ENCODE peak calls at places on chromosome 14, in ten cellular contexts. Q, C, O, N, A, F, X, P, H and J are unnamed samples.

GRCh38 chr14:53858344-53858682 is 98.3 kb downstream of the BMP4 start:
- DNase-seq in Q (no peak), C (no peak), O (no peak), N (no peak), A (no peak), F (no peak), X (no peak), P (no peak), H (no peak), J (no peak)

GRCh38 chr14:71063351-71063750 is 156.1 kb downstream of the PCNX1 start:
- DNase-seq in Q (no peak), C (no peak), O (no peak), N (no peak), A (no peak), F (no peak), X (no peak), P (no peak), H (no peak), J (no peak)

GRCh38 chr14:106491851-106492250 is 965.5 kb downstream of the TMEM121 start:
- DNase-seq in Q (no peak), C (no peak), O (no peak), N (no peak), A (no peak), F (no peak), X (no peak), P (no peak), H (no peak), J (no peak)

GRCh38 chr14:62003701-62004100 is 241.5 kb downstream of the SNAPC1 start:
- DNase-seq in Q (no peak), C (no peak), O (no peak), N (no peak), A (no peak), F (no peak), X (no peak), P (no peak), H (no peak), J (no peak)

GRCh38 chr14:72550513-72550912 is 343.4 kb downstream of the DPF3 start:
- DNase-seq in Q (no peak), C (no peak), O (no peak), N (no peak), A (no peak), F (no peak), X (no peak), P (no peak), H (no peak), J (no peak)

GRCh38 chr14:93538411-93538810 is 107.7 kb downstream of the UNC79 start:
- DNase-seq in Q (no peak), C (no peak), O (no peak), N (no peak), A (no peak), F (peak; percentile 50), X (no peak), P (no peak), H (no peak), J (no peak)

GRCh38 chr14:61510736-61511557 is 184.4 kb upstream of the HIF1A start:
- DNase-seq in Q (no peak), C (no peak), O (no peak), N (no peak), A (no peak), F (no peak), X (no peak), P (no peak), H (no peak), J (no peak)

GRCh38 chr14:37602605-37603453 is 7.4 kb downstream of the TTC6 start:
- DNase-seq in Q (no peak), C (no peak), O (no peak), N (no peak), A (no peak), F (no peak), X (no peak), P (no peak), H (no peak), J (peak; percentile 28)

GRCh38 chr14:99203080-99203479 is 68.9 kb downstream of the BCL11B start:
- DNase-seq in Q (no peak), C (no peak), O (no peak), N (no peak), A (no peak), F (no peak), X (no peak), P (no peak), H (no peak), J (no peak)

DNA sequence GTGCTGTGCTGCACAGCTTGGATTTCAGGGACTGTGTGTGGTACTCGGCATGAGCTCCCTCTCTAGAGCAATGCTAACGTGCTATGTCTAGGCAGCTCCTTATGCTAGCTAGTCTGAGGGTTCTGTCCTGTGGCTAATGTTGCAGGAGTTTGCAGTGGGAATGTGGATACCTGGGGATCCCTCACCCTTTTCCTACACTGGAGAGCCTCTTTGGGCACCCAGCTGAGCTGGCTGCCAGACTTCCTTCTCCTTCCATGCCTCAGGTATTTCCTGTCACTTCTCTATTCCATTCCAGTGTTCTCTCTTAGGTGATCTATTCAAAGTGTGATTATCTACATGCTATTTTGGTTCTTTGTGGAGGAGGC is 64.9 kb downstream of the FBXO33 start:
- DNase-seq in Q (no peak), C (no peak), O (no peak), N (no peak), A (no peak), F (peak; percentile 40), X (no peak), P (no peak), H (no peak), J (no peak)
- H3K27ac ChIP-seq in Q (no peak overlapping the region), C (no peak overlapping the region), O (no peak overlapping the region), N (no peak overlapping the region), A (no peak overlapping the region), F (peak overlapping the region; percentile 25), X (no peak overlapping the region), P (no peak overlapping the region), H (no peak overlapping the region), J (no peak overlapping the region)

DNA sequence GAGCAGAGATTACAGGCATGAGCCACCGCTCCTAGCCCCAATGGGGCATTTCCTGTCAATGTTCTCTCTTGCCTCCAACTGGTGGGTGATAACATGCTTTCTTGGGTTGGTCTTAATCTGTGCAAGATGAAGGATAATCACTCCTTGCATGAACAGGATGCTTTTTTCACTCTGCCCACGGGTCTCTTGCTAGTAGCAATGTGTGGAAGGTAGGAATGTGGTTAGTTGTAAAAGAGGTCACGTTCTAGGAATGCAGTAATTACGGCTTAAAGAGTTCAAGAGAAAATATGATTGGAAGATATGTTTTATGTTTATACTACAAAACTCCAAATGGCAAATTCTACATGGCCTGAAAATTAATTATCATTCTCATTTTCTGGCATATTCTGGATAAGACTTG is 10.5 kb downstream of the RNASE10 start:
- DNase-seq in Q (no peak), C (no peak), O (no peak), N (no peak), A (no peak), F (no peak), X (no peak), P (no peak), H (no peak), J (no peak)
- H3K4me1 ChIP-seq in Q (peaks cover 5% of the 10 kb centered on the region), C (no peaks in the 10 kb centered on the region), O (no peaks in the 10 kb centered on the region), N (no peaks in the 10 kb centered on the region), A (no peaks in the 10 kb centered on the region), F (peaks cover 3% of the 10 kb centered on the region), X (no peaks in the 10 kb centered on the region), P (no peaks in the 10 kb centered on the region), H (no peaks in the 10 kb centered on the region), J (no peaks in the 10 kb centered on the region)

GRCh38 chr14:32933623-32933942 is 5.1 kb upstream of the NPAS3 start:
- DNase-seq in Q (no peak), C (no peak), O (no peak), N (no peak), A (no peak), F (no peak), X (no peak), P (no peak), H (no peak), J (no peak)
- H3K27ac ChIP-seq in Q (no peak overlapping the region), C (no peak overlapping the region), O (no peak overlapping the region), N (no peak overlapping the region), A (no peak overlapping the region), F (no peak overlapping the region), X (no peak overlapping the region), P (no peak overlapping the region), H (no peak overlapping the region), J (no peak overlapping the region)

DNA sequence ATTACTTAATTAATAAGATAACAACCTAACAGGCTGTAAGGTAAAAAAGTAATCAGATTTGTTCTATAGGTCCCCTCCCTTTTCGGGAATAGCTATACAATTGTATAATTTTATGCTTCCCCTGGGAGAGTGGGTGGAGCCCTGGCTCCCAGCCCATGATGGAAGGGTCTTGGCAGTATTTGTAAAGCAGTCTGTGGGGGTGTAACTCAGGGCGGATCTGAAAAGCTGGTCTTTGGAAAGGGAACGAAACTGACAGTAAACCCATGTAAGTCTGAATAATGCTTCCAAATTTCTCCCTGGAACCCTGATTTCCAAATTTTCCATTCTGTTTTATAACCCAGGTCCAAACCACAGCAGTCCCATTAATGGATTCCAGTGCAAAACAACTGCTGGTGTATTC is 110.4 kb downstream of the DAD1 start:
- DNase-seq in Q (no peak), C (peak; percentile 57), O (no peak), N (no peak), A (no peak), F (no peak), X (peak; percentile 53), P (no peak), H (no peak), J (no peak)
- H3K4me1 ChIP-seq in Q (peaks cover 3% of the 10 kb centered on the region), C (peaks cover 54% of the 10 kb centered on the region), O (no peaks in the 10 kb centered on the region), N (no peaks in the 10 kb centered on the region), A (no peaks in the 10 kb centered on the region), F (peaks cover 8% of the 10 kb centered on the region), X (peaks cover 79% of the 10 kb centered on the region), P (no peaks in the 10 kb centered on the region), H (peaks cover 33% of the 10 kb centered on the region), J (no peaks in the 10 kb centered on the region)

GRCh38 chr14:101767618-101768362 is 6.3 kb downstream of the PPP2R5C start:
- DNase-seq in Q (no peak), C (no peak), O (no peak), N (no peak), A (no peak), F (no peak), X (no peak), P (no peak), H (no peak), J (no peak)

GRCh38 chr14:101773378-101773777 is 11.9 kb downstream of the PPP2R5C start:
- DNase-seq in Q (no peak), C (no peak), O (no peak), N (no peak), A (no peak), F (no peak), X (no peak), P (no peak), H (no peak), J (no peak)

GRCh38 chr14:101774006-101774755 is 12.7 kb downstream of the PPP2R5C start:
- DNase-seq in Q (no peak), C (no peak), O (no peak), N (no peak), A (no peak), F (no peak), X (no peak), P (no peak), H (no peak), J (no peak)

GRCh38 chr14:101772770-101773169 is 11.3 kb downstream of the PPP2R5C start:
- DNase-seq in Q (no peak), C (no peak), O (no peak), N (no peak), A (no peak), F (no peak), X (no peak), P (no peak), H (no peak), J (no peak)

DNA sequence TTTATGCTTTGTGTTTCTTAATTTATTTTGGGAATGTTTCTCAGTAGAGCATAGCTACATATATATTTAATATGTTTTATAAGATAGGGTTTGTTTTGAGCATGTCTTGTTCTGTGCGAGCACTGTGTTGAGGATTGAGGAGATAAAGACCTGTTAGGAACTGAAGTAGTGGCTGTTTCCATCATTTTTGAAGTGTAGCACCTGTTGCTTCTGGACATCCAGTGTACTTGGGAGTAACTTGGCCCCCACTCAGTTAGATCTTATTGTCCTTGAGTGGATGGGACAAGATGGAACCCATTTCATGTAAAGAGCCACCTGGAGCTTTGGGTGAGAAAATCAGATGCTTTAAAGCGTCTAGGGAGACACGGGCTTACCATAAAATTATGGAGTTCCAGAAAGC is 8.7 kb downstream of the PPP2R5C start:
- DNase-seq in Q (no peak), C (no peak), O (no peak), N (no peak), A (no peak), F (no peak), X (no peak), P (no peak), H (no peak), J (no peak)
- H3K27ac ChIP-seq in Q (no peak overlapping the region), C (peak overlapping the region; percentile 48), O (no peak overlapping the region), N (no peak overlapping the region), A (no peak overlapping the region), F (no peak overlapping the region), X (no peak overlapping the region), P (no peak overlapping the region), H (no peak overlapping the region), J (no peak overlapping the region)